ENCODE peak calls at places on chromosomes 4 and X, in seven cellular contexts. W, T, R, D, S, I and B are unnamed samples.

GRCh38 chrX:15952212-15952611 is 97.6 kb upstream of the AP1S2 start:
- DNase-seq in R (no peak), D (no peak), T (no peak), W (no peak), S (no peak), I (no peak), B (no peak)

GRCh38 chr4:144336633-144337032 is 196.1 kb upstream of the GYPA start:
- DNase-seq in D (no peak), I (no peak), R (no peak), S (no peak), W (no peak), T (no peak), B (no peak)

GRCh38 chr4:69653147-69653546 is at the start of gene UGT2A1:
- DNase-seq in R (no peak), D (no peak), S (no peak), W (no peak), I (no peak), T (no peak), B (no peak)

GRCh38 chr4:5200546-5200945 is 149.3 kb downstream of the STK32B start:
- DNase-seq in T (no peak), I (no peak), D (no peak), W (no peak), S (no peak), R (no peak), B (no peak)

GRCh38 chr4:829761-830655 is 4.1 kb upstream of the CPLX1 start:
- DNase-seq in S (no peak), R (no peak), W (no peak), I (no peak), T (no peak), D (no peak), B (no peak)

GRCh38 chrX:48090123-48090522 is 18.7 kb upstream of the ZNF630 start:
- DNase-seq in D (no peak), T (no peak), S (no peak), I (no peak), R (no peak), W (peak; percentile 3), B (no peak)

GRCh38 chr4:89284828-89285227 is 22.8 kb downstream of the GPRIN3 start:
- DNase-seq in R (no peak), S (no peak), D (no peak), W (no peak), T (no peak), I (no peak), B (no peak)

GRCh38 chr4:36241771-36242170 is 2.5 kb downstream of the ARAP2 start:
- DNase-seq in D (no peak), W (no peak), R (no peak), S (peak; percentile 77), T (no peak), I (no peak), B (no peak)

GRCh38 chr4:55138367-55138766 is 13.0 kb upstream of the KDR start:
- DNase-seq in R (no peak), I (no peak), S (no peak), T (no peak), W (no peak), D (no peak), B (no peak)

GRCh38 chr4:101944649-101945048 is 154.1 kb downstream of the BANK1 start:
- DNase-seq in R (no peak), T (no peak), I (peak; percentile 6), D (no peak), W (peak; percentile 72), S (no peak), B (no peak)

GRCh38 chr4:153788419-153789276 is at the start of gene SFRP2:
- DNase-seq in I (peak; percentile 61), T (no peak), D (no peak), S (no peak), W (no peak), R (no peak), B (no peak)

GRCh38 chr4:73698217-73698616 is 42.2 kb upstream of the CXCL8 start:
- DNase-seq in W (peak; percentile 90), I (peak; percentile 54), R (peak; percentile 42), D (no peak), T (no peak), S (no peak), B (no peak)

GRCh38 chrX:78456909-78457308 is 129.5 kb upstream of the CYSLTR1 start:
- DNase-seq in I (no peak), S (no peak), T (no peak), D (no peak), W (no peak), R (no peak), B (no peak)

GRCh38 chr4:185726931-185727330 is 85.1 kb downstream of the SORBS2 start:
- DNase-seq in T (no peak), I (peak; percentile 70), R (no peak), S (no peak), W (peak; percentile 73), D (no peak), B (no peak)

GRCh38 chr4:24988776-24989175 is 42.0 kb downstream of the LGI2 start:
- DNase-seq in R (no peak), I (peak; percentile 62), D (no peak), S (peak; percentile 31), W (peak; percentile 55), T (no peak), B (no peak)

GRCh38 chrX:130171446-130172126 is at the start of gene RAB33A:
- DNase-seq in T (no peak), S (peak; percentile 86), I (no peak), W (peak; percentile 14), D (peak; percentile 38), R (no peak), B (peak; percentile 1)

GRCh38 chrX:150352114-150352513 is 11.0 kb upstream of the MAMLD1 start:
- DNase-seq in T (no peak), D (no peak), W (no peak), S (no peak), R (no peak), I (no peak), B (no peak)

GRCh38 chr4:52566136-52567031 is 92.7 kb downstream of the USP46 start:
- DNase-seq in D (no peak), I (peak; percentile 73), T (no peak), W (no peak), S (no peak), R (no peak), B (no peak)

GRCh38 chrX:1205681-1206611 is 6.5 kb downstream of the CRLF2 start:
- DNase-seq in W (peak; percentile 82), S (peak; percentile 59), T (no peak), D (no peak), R (peak; percentile 71), I (peak; percentile 63), B (no peak)

GRCh38 chrX:3627579-3627978 is 85.9 kb downstream of the PRKX start:
- DNase-seq in S (no peak), W (no peak), R (no peak), I (no peak), D (no peak), T (no peak), B (no peak)

GRCh38 chr4:109332926-109333464 is 30.5 kb upstream of the COL25A1 start:
- DNase-seq in I (peak; percentile 3), D (no peak), W (peak; percentile 12), R (no peak), T (no peak), S (no peak), B (no peak)

GRCh38 chr4:128979934-128980333 is 113.4 kb downstream of the SCLT1 start:
- DNase-seq in D (no peak), T (no peak), R (no peak), W (peak; percentile 88), I (peak; percentile 86), S (no peak), B (no peak)

GRCh38 chr4:24914460-24914859 is 1.6 kb upstream of the CCDC149 start:
- DNase-seq in R (no peak), D (no peak), S (no peak), T (no peak), I (peak; percentile 44), W (no peak), B (no peak)